ENCODE peak calls at places on chromosomes 16 and 17, in six cellular contexts. One of them, this sample, is unnamed.

GRCh38 chr17:74466111-74466784 is at the start of gene CD300A:
- DNase-seq in neuronal stem cell: no peak
- DNase-seq in CD8-positive, alpha-beta T cell: no peak
- DNase-seq in skeletal muscle cell: no peak
- DNase-seq in NCI-H1417: no peak
- DNase-seq in mammary epithelial cell: no peak
- DNase-seq in this sample: no peak

GRCh38 chr16:50705436-50706110 is 12.2 kb downstream of the NOD2 start:
- DNase-seq in neuronal stem cell: no peak
- DNase-seq in skeletal muscle cell: no peak
- DNase-seq in NCI-H1417: no peak
- DNase-seq in CD8-positive, alpha-beta T cell: no peak
- DNase-seq in mammary epithelial cell: no peak
- DNase-seq in this sample: no peak

GRCh38 chr17:67461228-67461780 is 84.2 kb downstream of the PITPNC1 start:
- DNase-seq in skeletal muscle cell: no peak
- DNase-seq in CD8-positive, alpha-beta T cell: no peak
- DNase-seq in NCI-H1417: no peak
- DNase-seq in mammary epithelial cell: no peak
- DNase-seq in neuronal stem cell: no peak
- DNase-seq in this sample: no peak

GRCh38 chr17:28878981-28879380 is 18.6 kb downstream of the FLOT2 start:
- DNase-seq in mammary epithelial cell: peak; percentile 61
- DNase-seq in neuronal stem cell: no peak
- DNase-seq in CD8-positive, alpha-beta T cell: no peak
- DNase-seq in skeletal muscle cell: no peak
- DNase-seq in NCI-H1417: peak; percentile 64
- DNase-seq in this sample: no peak

GRCh38 chr16:12426122-12426521 is 377.6 kb downstream of the CPPED1 start:
- DNase-seq in skeletal muscle cell: no peak
- DNase-seq in NCI-H1417: peak; percentile 56
- DNase-seq in neuronal stem cell: peak; percentile 12
- DNase-seq in CD8-positive, alpha-beta T cell: no peak
- DNase-seq in mammary epithelial cell: no peak
- DNase-seq in this sample: no peak

GRCh38 chr17:30433514-30433913 is 43.7 kb upstream of the GOSR1 start:
- DNase-seq in mammary epithelial cell: peak; percentile 85
- DNase-seq in neuronal stem cell: no peak
- DNase-seq in skeletal muscle cell: peak; percentile 80
- DNase-seq in NCI-H1417: peak; percentile 7
- DNase-seq in CD8-positive, alpha-beta T cell: no peak
- DNase-seq in this sample: no peak

GRCh38 chr16:69476920-69477418 is 52.5 kb downstream of the CYB5B start:
- DNase-seq in NCI-H1417: no peak
- DNase-seq in skeletal muscle cell: peak; percentile 69
- DNase-seq in CD8-positive, alpha-beta T cell: no peak
- DNase-seq in neuronal stem cell: no peak
- DNase-seq in mammary epithelial cell: peak; percentile 76
- DNase-seq in this sample: no peak

GRCh38 chr16:3459401-3460090 is 16.1 kb downstream of the NAA60 start:
- DNase-seq in NCI-H1417: peak; percentile 11
- DNase-seq in mammary epithelial cell: no peak
- DNase-seq in neuronal stem cell: no peak
- DNase-seq in skeletal muscle cell: no peak
- DNase-seq in CD8-positive, alpha-beta T cell: peak; percentile 43
- DNase-seq in this sample: no peak

GRCh38 chr17:78958556-78959191 is 21.0 kb downstream of the LGALS3BP start:
- DNase-seq in neuronal stem cell: no peak
- DNase-seq in skeletal muscle cell: no peak
- DNase-seq in mammary epithelial cell: no peak
- DNase-seq in NCI-H1417: no peak
- DNase-seq in CD8-positive, alpha-beta T cell: no peak
- DNase-seq in this sample: no peak

GRCh38 chr17:39551879-39552278 is 55.8 kb downstream of the NEUROD2 start:
- DNase-seq in CD8-positive, alpha-beta T cell: no peak
- DNase-seq in neuronal stem cell: no peak
- DNase-seq in mammary epithelial cell: no peak
- DNase-seq in skeletal muscle cell: no peak
- DNase-seq in NCI-H1417: no peak
- DNase-seq in this sample: no peak

GRCh38 chr16:49015189-49015540 is 266.5 kb downstream of the CBLN1 start:
- DNase-seq in mammary epithelial cell: no peak
- DNase-seq in skeletal muscle cell: no peak
- DNase-seq in neuronal stem cell: no peak
- DNase-seq in NCI-H1417: no peak
- DNase-seq in CD8-positive, alpha-beta T cell: no peak
- DNase-seq in this sample: no peak